ENCODE peak calls at places on chromosomes 3 and 15, in five cellular contexts. J is Peyer's patch, U is upper lobe of right lung, X is trophoblast cell, Z is H9. H is an unnamed sample. For H3K4me1, the result is how much of the 10 kb centered on the place peaks cover.

GRCh38 chr3:126267169-126267975 is 87.0 kb upstream of the ALDH1L1 start:
- DNase-seq in J (no peak), U (peak), X (peak), Z (peak), H (no peak)

GRCh38 chr15:41585140-41586047 is 26.4 kb downstream of the TYRO3 start:
- DNase-seq in J (peak), U (peak), X (peak), Z (peak), H (peak)

GRCh38 chr3:101230618-101231017 is 89.8 kb downstream of the IMPG2 start:
- DNase-seq in J (no peak), U (no peak), X (no peak), Z (no peak), H (no peak)

GRCh38 chr15:23438816-23439466 is 8.1 kb downstream of the GOLGA6L2 start:
- DNase-seq in J (no peak), U (no peak), X (no peak), Z (no peak), H (no peak)

GRCh38 chr3:155876037-155876436 is 5.6 kb downstream of the GMPS start:
- DNase-seq in J (no peak), U (no peak), X (no peak), Z (no peak), H (no peak)

GRCh38 chr3:140022061-140022781 is 87.2 kb downstream of the CLSTN2 start:
- DNase-seq in J (no peak), U (no peak), X (no peak), Z (no peak), H (no peak)

GRCh38 chr15:74176262-74177208 is 3.0 kb downstream of the ISLR start:
- DNase-seq in J (peak), U (peak), X (no peak), Z (peak), H (no peak)

GRCh38 chr15:58715266-58715917 is 34.1 kb downstream of the ADAM10 start:
- DNase-seq in J (no peak), U (no peak), X (no peak), Z (no peak), H (no peak)

GRCh38 chr15:74651251-74651741 is 35.7 kb downstream of the CLK3 start:
- DNase-seq in J (no peak), U (no peak), X (no peak), Z (no peak), H (no peak)

GRCh38 chr3:13347390-13347966 is 72.6 kb downstream of the NUP210 start:
- DNase-seq in J (no peak), U (no peak), X (no peak), Z (peak), H (no peak)

GRCh38 chr3:126911162-126912026 is 71.5 kb upstream of the PLXNA1 start:
- DNase-seq in J (no peak), U (no peak), X (peak), Z (peak), H (peak)

GRCh38 chr3:16060945-16061344 is 113.5 kb upstream of the GALNT15 start:
- DNase-seq in J (no peak), U (no peak), X (no peak), Z (no peak), H (no peak)

DNA sequence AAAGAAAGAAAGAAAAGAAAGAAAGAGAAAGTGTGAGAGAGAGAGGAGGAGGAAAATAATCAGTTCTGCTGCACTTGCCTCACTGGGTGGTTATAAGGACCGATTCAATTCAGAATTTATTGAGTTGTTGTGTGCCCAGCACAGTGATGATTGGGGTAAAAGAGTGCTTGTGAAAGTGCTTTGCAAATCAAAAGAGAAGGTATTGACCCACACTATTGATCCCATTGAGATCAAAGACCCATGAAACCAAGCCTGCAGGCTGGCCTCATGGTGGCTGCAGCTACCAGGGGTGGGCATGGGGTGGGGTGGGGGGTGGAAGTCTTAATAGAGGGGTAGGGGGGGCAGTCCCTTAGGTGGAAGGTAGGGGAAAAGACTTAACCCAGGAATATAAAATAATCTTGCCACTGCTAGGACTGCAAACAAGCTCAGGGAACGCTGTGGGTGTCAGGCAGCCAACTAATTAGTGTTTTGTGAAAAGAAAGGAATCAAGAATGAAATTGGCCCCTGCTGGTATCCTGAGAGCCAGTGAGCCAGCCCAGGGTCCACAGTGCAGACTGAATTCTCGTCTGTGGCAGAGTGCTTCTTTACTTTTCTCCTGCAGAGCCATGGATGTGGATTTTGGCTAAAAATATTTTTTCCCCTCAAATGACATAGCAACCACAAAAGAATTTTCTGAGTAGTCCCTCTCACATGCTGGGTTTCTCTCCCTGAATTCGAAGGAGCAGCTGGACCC is 34.2 kb downstream of the CLEC3B start:
- DNase-seq in J (no peak), U (no peak), X (no peak), Z (no peak), H (no peak)
- H3K27ac ChIP-seq in J (no peak), U (no peak), X (no peak), Z (no peak), H (no peak)

DNA sequence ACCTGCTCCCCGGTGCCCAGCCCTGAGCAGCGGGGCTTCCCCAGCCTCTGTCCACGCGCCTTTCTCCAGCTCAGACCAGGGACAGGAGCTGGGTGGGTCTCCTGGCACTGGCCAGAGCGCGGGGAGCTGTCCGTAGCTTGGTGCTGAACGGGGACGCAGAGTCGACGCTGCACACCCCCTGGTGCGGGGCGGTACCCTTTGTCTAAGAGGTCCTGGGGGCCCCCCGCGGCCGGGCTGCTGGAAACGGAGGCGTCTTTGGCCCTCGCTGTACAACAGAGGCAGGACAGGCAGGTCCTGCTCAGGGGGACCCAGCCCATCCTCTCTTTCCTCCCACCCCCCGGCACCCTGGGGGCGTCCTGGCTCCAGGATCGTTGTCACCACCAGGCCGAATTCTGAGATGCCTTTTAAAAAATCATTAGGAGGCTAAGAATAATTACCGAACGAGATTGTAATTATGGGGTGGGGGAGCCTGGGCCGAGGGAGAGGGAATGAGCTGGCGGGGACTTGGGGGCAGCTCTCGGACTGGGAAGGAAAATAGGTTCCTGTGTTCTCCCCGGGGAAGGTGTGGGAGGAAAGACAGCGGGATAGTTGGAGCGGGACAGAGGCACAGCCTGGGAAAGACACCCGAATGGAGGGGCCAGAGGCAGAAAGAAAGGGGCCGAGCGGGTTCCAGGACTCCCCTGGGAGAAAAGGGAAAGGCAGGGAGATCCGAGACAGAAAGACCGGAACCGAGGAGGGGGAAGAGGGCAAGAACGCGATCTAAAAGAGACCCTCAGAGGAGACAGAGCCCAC is 4.1 kb upstream of the SKOR1 start:
- DNase-seq in J (peak), U (peak), X (peak), Z (peak), H (no peak)
- H3K4me1 ChIP-seq in J (under half), U (under half), X (under half), Z (under half), H (under half)

DNA sequence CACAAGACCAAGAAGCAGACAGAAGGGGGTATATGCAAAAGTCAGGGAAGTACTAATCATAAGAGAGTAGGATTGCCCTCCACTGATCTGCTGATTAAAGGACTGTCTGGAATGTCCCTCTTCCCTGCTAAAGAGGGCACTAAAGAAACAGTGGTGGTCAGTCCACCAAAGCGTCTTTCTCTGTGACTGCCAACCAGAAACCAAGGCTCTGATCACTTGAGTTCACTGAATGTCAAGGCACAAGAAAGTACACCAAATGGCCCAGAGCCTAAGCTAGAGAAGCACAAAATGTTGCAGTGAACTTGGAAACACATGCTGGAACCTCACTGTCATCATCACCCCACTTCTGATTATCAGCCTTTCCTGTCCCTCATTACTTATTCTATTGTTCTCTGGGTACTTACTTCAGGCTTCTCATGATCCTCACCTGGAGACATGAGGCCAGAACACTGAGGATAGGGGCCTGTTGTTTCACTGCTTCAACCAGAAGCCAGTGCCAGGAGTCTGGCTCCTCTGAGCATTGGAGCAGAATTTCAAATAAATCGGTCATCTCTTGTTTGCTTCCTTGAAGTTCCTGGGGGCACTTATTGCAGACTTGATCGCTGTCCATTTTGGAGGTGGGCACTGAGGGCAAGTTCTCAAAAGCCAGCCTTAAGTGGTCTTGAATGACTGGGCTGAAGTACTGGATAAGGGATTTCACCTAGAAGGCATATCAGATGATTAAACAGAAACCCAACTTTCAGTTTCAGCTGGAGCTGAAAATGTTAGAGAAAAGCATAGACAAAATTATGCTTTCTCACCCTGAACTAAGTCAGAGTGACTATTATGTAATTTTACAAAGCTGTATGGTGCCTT is 58.9 kb downstream of the EIF3J start:
- DNase-seq in J (no peak), U (no peak), X (no peak), Z (no peak), H (no peak)
- H3K27ac ChIP-seq in J (no peak), U (no peak), X (no peak), Z (no peak), H (no peak)

GRCh38 chr3:149013726-149014125 is 22.4 kb downstream of the GYG1 start:
- DNase-seq in J (no peak), U (no peak), X (no peak), Z (no peak), H (no peak)
- H3K4me1 ChIP-seq in J (under half), U (under half), X (under half), Z (under half), H (under half)